ENCODE peak calls at places on chromosome 20, in five cellular contexts. O, Y, Q, A and R are unnamed samples.

GRCh38 chr20:25288291-25289181 is 40.7 kb downstream of the PYGB start:
- DNase-seq in O (no peak), Y (no peak), Q (no peak), A (no peak), R (no peak)

GRCh38 chr20:6120491-6120988 is 2.3 kb downstream of the FERMT1 start:
- DNase-seq in O (no peak), Y (no peak), Q (no peak), A (no peak), R (no peak)

GRCh38 chr20:18611492-18611891 is 23.6 kb downstream of the DTD1 start:
- DNase-seq in O (no peak), Y (no peak), Q (no peak), A (peak), R (no peak)

GRCh38 chr20:11387189-11387754 is 530.4 kb upstream of the BTBD3 start:
- DNase-seq in O (no peak), Y (peak), Q (peak), A (no peak), R (no peak)

GRCh38 chr20:5100684-5101347 is 18.9 kb downstream of the PCNA start:
- DNase-seq in O (peak), Y (no peak), Q (peak), A (peak), R (no peak)

GRCh38 chr20:41618807-41619294 is 674 bp upstream of the CHD6 start:
- DNase-seq in O (no peak), Y (no peak), Q (no peak), A (no peak), R (no peak)

GRCh38 chr20:24981282-24981681 is 11.3 kb downstream of the APMAP start:
- DNase-seq in O (no peak), Y (no peak), Q (no peak), A (peak), R (no peak)

GRCh38 chr20:8291873-8292272 is 159.8 kb downstream of the PLCB1 start:
- DNase-seq in O (no peak), Y (no peak), Q (no peak), A (no peak), R (peak)

GRCh38 chr20:22048241-22048640 is 342.8 kb downstream of the PAX1 start:
- DNase-seq in O (no peak), Y (no peak), Q (no peak), A (no peak), R (no peak)

GRCh38 chr20:23254034-23254433 is 96.6 kb upstream of the NXT1 start:
- DNase-seq in O (no peak), Y (no peak), Q (no peak), A (no peak), R (no peak)

GRCh38 chr20:58019027-58019849 is 209.2 kb downstream of the ANKRD60 start:
- DNase-seq in O (no peak), Y (no peak), Q (no peak), A (no peak), R (no peak)

GRCh38 chr20:14445310-14445709 is 107.9 kb upstream of the FLRT3 start:
- DNase-seq in O (no peak), Y (peak), Q (peak), A (no peak), R (no peak)

GRCh38 chr20:23452776-23453175 is at the start of gene CST11:
- DNase-seq in O (no peak), Y (no peak), Q (no peak), A (no peak), R (no peak)

GRCh38 chr20:61113731-61114130 is 138.3 kb upstream of the CDH4 start:
- DNase-seq in O (no peak), Y (no peak), Q (no peak), A (no peak), R (no peak)

GRCh38 chr20:36121981-36122930 is 32.3 kb upstream of the EPB41L1 start:
- DNase-seq in O (no peak), Y (peak), Q (no peak), A (peak), R (no peak)

GRCh38 chr20:57801581-57801980 is 91.8 kb upstream of the PMEPA1 start:
- DNase-seq in O (no peak), Y (no peak), Q (no peak), A (no peak), R (no peak)

GRCh38 chr20:46051556-46052323 is 22.7 kb downstream of the SLC12A5 start:
- DNase-seq in O (no peak), Y (no peak), Q (no peak), A (no peak), R (no peak)

GRCh38 chr20:45835230-45836224 is 1.9 kb downstream of the SNX21 start:
- DNase-seq in O (no peak), Y (no peak), Q (peak), A (no peak), R (peak)

GRCh38 chr20:45878076-45878731 is 2.8 kb upstream of the ZSWIM1 start:
- DNase-seq in O (no peak), Y (no peak), Q (no peak), A (no peak), R (no peak)

GRCh38 chr20:60031107-60031506 is 72.9 kb downstream of the CDH26 start:
- DNase-seq in O (no peak), Y (no peak), Q (no peak), A (peak), R (no peak)

GRCh38 chr20:59253325-59253724 is 47.1 kb upstream of the EDN3 start:
- DNase-seq in O (peak), Y (no peak), Q (no peak), A (no peak), R (no peak)

GRCh38 chr20:22576273-22576672 is 8.1 kb downstream of the FOXA2 start:
- DNase-seq in O (no peak), Y (no peak), Q (no peak), A (peak), R (no peak)

GRCh38 chr20:45419188-45420091 is 3.5 kb downstream of the PIGT start:
- DNase-seq in O (peak), Y (peak), Q (peak), A (no peak), R (peak)

GRCh38 chr20:17856837-17857605 is 111.6 kb downstream of the SNX5 start:
- DNase-seq in O (no peak), Y (no peak), Q (no peak), A (no peak), R (no peak)

GRCh38 chr20:38157635-38158495 is 7.2 kb downstream of the TGM2 start:
- DNase-seq in O (no peak), Y (no peak), Q (no peak), A (no peak), R (no peak)

GRCh38 chr20:60057123-60057865 is 99.1 kb downstream of the CDH26 start:
- DNase-seq in O (peak), Y (peak), Q (peak), A (peak), R (peak)

GRCh38 chr20:34701405-34702085 is 2.6 kb upstream of the TP53INP2 start:
- DNase-seq in O (no peak), Y (no peak), Q (no peak), A (no peak), R (no peak)

GRCh38 chr20:23118144-23118543 is 32.0 kb upstream of the CD93 start:
- DNase-seq in O (no peak), Y (no peak), Q (no peak), A (no peak), R (no peak)

GRCh38 chr20:53900380-53900999 is 169.9 kb downstream of the BCAS1 start:
- DNase-seq in O (no peak), Y (peak), Q (peak), A (no peak), R (no peak)

GRCh38 chr20:10443936-10444335 is 8.8 kb downstream of the SLX4IP start:
- DNase-seq in O (no peak), Y (no peak), Q (no peak), A (no peak), R (no peak)

GRCh38 chr20:36677422-36677771 is 31.4 kb upstream of the SLA2 start:
- DNase-seq in O (no peak), Y (no peak), Q (no peak), A (no peak), R (no peak)

GRCh38 chr20:9286501-9286900 is 217.6 kb downstream of the PLCB4 start:
- DNase-seq in O (no peak), Y (no peak), Q (no peak), A (no peak), R (no peak)

GRCh38 chr20:47263502-47264084 is 92.9 kb downstream of the ZMYND8 start:
- DNase-seq in O (no peak), Y (no peak), Q (no peak), A (no peak), R (no peak)

GRCh38 chr20:36745234-36745926 is 510 bp downstream of the NDRG3 start:
- DNase-seq in O (no peak), Y (no peak), Q (peak), A (no peak), R (no peak)

GRCh38 chr20:61461459-61461858 is 209.4 kb downstream of the CDH4 start:
- DNase-seq in O (no peak), Y (no peak), Q (no peak), A (no peak), R (no peak)

GRCh38 chr20:59819496-59820203 is 113.8 kb downstream of the SYCP2 start:
- DNase-seq in O (no peak), Y (no peak), Q (no peak), A (peak), R (no peak)

GRCh38 chr20:62227591-62227976 is 7.5 kb upstream of the HRH3 start:
- DNase-seq in O (no peak), Y (no peak), Q (no peak), A (no peak), R (no peak)

GRCh38 chr20:46253391-46253790 is 54.9 kb downstream of the CDH22 start:
- DNase-seq in O (no peak), Y (peak), Q (peak), A (peak), R (no peak)

GRCh38 chr20:34129518-34130162 is 17.6 kb upstream of the EIF2S2 start:
- DNase-seq in O (peak), Y (peak), Q (peak), A (peak), R (peak)

GRCh38 chr20:64255361-64256281 is at the start of gene PCMTD2:
- DNase-seq in O (peak), Y (no peak), Q (peak), A (peak), R (peak)
- TF ChIP-seq CTCF in O (peak), Y (no peak), Q (no peak), A (no peak), R (no peak)

GRCh38 chr20:50314936-50315335 is 124.3 kb downstream of the CEBPB start:
- DNase-seq in O (no peak), Y (no peak), Q (no peak), A (no peak), R (no peak)
- TF ChIP-seq CTCF in O (no peak), Y (no peak), Q (no peak), A (no peak), R (no peak)

GRCh38 chr20:2475850-2476741 is 5.5 kb upstream of the SNRPB start:
- DNase-seq in O (no peak), Y (no peak), Q (no peak), A (no peak), R (no peak)

GRCh38 chr20:2480381-2480780 is 9.8 kb upstream of the SNRPB start:
- DNase-seq in O (no peak), Y (no peak), Q (no peak), A (no peak), R (no peak)

GRCh38 chr20:2476742-2477615 is 6.4 kb upstream of the SNRPB start:
- DNase-seq in O (no peak), Y (no peak), Q (no peak), A (peak), R (no peak)
- TF ChIP-seq CTCF in O (no peak), Y (peak), Q (no peak), A (peak), R (no peak)

GRCh38 chr20:32427996-32428395 is 69.9 kb downstream of the ASXL1 start:
- DNase-seq in O (no peak), Y (no peak), Q (no peak), A (no peak), R (no peak)
- TF ChIP-seq CTCF in O (no peak), Y (no peak), Q (no peak), A (no peak), R (no peak)

GRCh38 chr20:44198872-44199271 is 11.7 kb downstream of the OSER1 start:
- DNase-seq in O (no peak), Y (no peak), Q (no peak), A (no peak), R (no peak)

GRCh38 chr20:44199877-44200276 is 10.7 kb downstream of the OSER1 start:
- DNase-seq in O (no peak), Y (no peak), Q (no peak), A (no peak), R (no peak)

GRCh38 chr20:44193801-44194200 is 6.8 kb upstream of the JPH2 start:
- DNase-seq in O (no peak), Y (no peak), Q (no peak), A (no peak), R (no peak)

GRCh38 chr20:44195613-44196012 is 8.6 kb upstream of the JPH2 start:
- DNase-seq in O (no peak), Y (no peak), Q (no peak), A (no peak), R (no peak)

DNA sequence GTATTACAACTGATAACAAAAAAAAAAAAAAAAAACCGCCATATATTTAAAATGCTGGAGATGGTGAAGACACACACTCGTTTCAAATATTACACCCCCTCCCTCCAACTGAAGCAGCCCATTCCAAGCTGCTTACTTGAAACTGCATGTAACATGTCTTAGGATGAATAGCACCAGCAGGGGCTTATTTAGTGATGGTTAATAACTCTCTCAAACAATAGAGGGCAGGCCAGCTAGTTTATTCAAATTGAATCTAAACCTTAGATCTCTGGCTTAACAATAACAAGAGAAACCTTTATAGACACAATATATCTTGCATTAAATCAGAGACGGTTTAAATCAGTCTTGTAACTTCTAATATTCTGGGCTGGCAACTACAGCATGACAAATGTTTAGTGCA is 9.3 kb upstream of the JPH2 start:
- DNase-seq in O (no peak), Y (no peak), Q (no peak), A (no peak), R (no peak)
- TF ChIP-seq CTCF in O (no peak), Y (peak), Q (peak), A (no peak), R (peak)